ENCODE peak calls at places on chromosome 22, in five cellular contexts. T, V, D, R and L are unnamed samples.

GRCh38 chr22:19344420-19344819 is 52.9 kb upstream of the CLTCL1 start:
- ATAC-seq in T (no peak), V (no peak), D (no peak), R (no peak), L (no peak)

GRCh38 chr22:37058917-37059701 is 7.6 kb downstream of the KCTD17 start:
- ATAC-seq in T (no peak), V (no peak), D (no peak), R (no peak), L (no peak)

GRCh38 chr22:40603088-40603605 is 33.4 kb downstream of the MRTFA start:
- ATAC-seq in T (no peak), V (no peak), D (no peak), R (no peak), L (no peak)

GRCh38 chr22:33563568-33563967 is 356.7 kb downstream of the LARGE1 start:
- ATAC-seq in T (no peak), V (no peak), D (no peak), R (no peak), L (no peak)

GRCh38 chr22:30574095-30574981 is at the start of gene GAL3ST1:
- ATAC-seq in T (peak; percentile 6), V (no peak), D (no peak), R (peak; percentile 16), L (no peak)

GRCh38 chr22:44587004-44587793 is 89.2 kb upstream of the RTL6 start:
- ATAC-seq in T (no peak), V (no peak), D (no peak), R (peak; percentile 6), L (no peak)

GRCh38 chr22:32206774-32207758 is 2.2 kb upstream of the RFPL2 start:
- ATAC-seq in T (peak; percentile 46), V (no peak), D (no peak), R (no peak), L (no peak)

GRCh38 chr22:17795143-17795542 is 20.9 kb upstream of the BID start:
- ATAC-seq in T (no peak), V (no peak), D (no peak), R (no peak), L (no peak)

GRCh38 chr22:49959782-49960158 is 802 bp upstream of the PIM3 start:
- ATAC-seq in T (no peak), V (no peak), D (peak; percentile 1), R (peak; percentile 0), L (peak; percentile 22)

GRCh38 chr22:46900549-46900948 is 138.1 kb downstream of the TBC1D22A start:
- ATAC-seq in T (no peak), V (no peak), D (no peak), R (no peak), L (no peak)

GRCh38 chr22:46969491-46969890 is 207.0 kb downstream of the TBC1D22A start:
- ATAC-seq in T (peak; percentile 99), V (no peak), D (no peak), R (no peak), L (peak; percentile 98)

GRCh38 chr22:43239102-43239875 is 52.4 kb upstream of the TTLL12 start:
- ATAC-seq in T (no peak), V (no peak), D (peak; percentile 23), R (no peak), L (no peak)

GRCh38 chr22:24953294-24954113 is 988 bp downstream of the KIAA1671 start:
- ATAC-seq in T (no peak), V (no peak), D (no peak), R (peak; percentile 4), L (no peak)

GRCh38 chr22:26769663-26770062 is 112.3 kb downstream of the MIAT start:
- ATAC-seq in T (peak; percentile 73), V (no peak), D (no peak), R (no peak), L (no peak)

GRCh38 chr22:25833091-25833490 is 91.1 kb downstream of the MYO18B start:
- ATAC-seq in T (no peak), V (no peak), D (peak; percentile 77), R (no peak), L (no peak)

GRCh38 chr22:39559456-39560105 is 11.0 kb upstream of the CACNA1I start:
- ATAC-seq in T (no peak), V (no peak), D (peak; percentile 11), R (no peak), L (no peak)

GRCh38 chr22:26672060-26672471 is 14.7 kb downstream of the MIAT start:
- ATAC-seq in T (peak; percentile 4), V (peak; percentile 25), D (no peak), R (no peak), L (peak; percentile 28)

GRCh38 chr22:33329398-33329797 is 271.2 kb upstream of the SYN3 start:
- ATAC-seq in T (no peak), V (no peak), D (no peak), R (no peak), L (no peak)

GRCh38 chr22:42932857-42933782 is 76.0 kb upstream of the ARFGAP3 start:
- ATAC-seq in T (peak; percentile 67), V (no peak), D (no peak), R (peak; percentile 2), L (peak; percentile 86)

GRCh38 chr22:45897736-45898135 is 79.2 kb downstream of the WNT7B start:
- ATAC-seq in T (no peak), V (no peak), D (no peak), R (no peak), L (no peak)

GRCh38 chr22:24418786-24419479 is 8.5 kb upstream of the ADORA2A start:
- ATAC-seq in T (no peak), V (no peak), D (no peak), R (no peak), L (no peak)

GRCh38 chr22:44192098-44192810 is 11.5 kb downstream of the PARVG start:
- ATAC-seq in T (no peak), V (peak; percentile 54), D (peak; percentile 28), R (peak; percentile 8), L (no peak)

GRCh38 chr22:19169947-19170318 is 8.6 kb downstream of the SLC25A1 start:
- ATAC-seq in T (no peak), V (no peak), D (no peak), R (no peak), L (no peak)

GRCh38 chr22:46104170-46104880 is 46.0 kb upstream of the PPARA start:
- ATAC-seq in T (no peak), V (no peak), D (peak; percentile 41), R (peak; percentile 6), L (peak; percentile 31)

GRCh38 chr22:30830907-30831306 is 136.2 kb downstream of the OSBP2 start:
- ATAC-seq in T (no peak), V (no peak), D (no peak), R (peak; percentile 59), L (no peak)

GRCh38 chr22:49224243-49224642 is 603.4 kb downstream of the BRD1 start:
- ATAC-seq in T (no peak), V (no peak), D (no peak), R (no peak), L (no peak)